ENCODE peak calls at places on chromosome 20, in ten cellular contexts. One of them, this sample, is unnamed.
A peak's percentile ranks its signal among the peaks of the same experiment; 100 is the strongest.

GRCh38 chr20:47334022-47334551 is 22.4 kb downstream of the ZMYND8 start:
- DNase-seq in activated T-helper 1 cell treated with anti-CD3 and anti-CD28 coated beads, Interleukin-2, amount 50 U/mL, for 16 hours: no peak
- DNase-seq in activated gamma-delta T cell treated with Interleukin-2 at 50 U/mL for 16 hours: no peak
- DNase-seq in activated CD8-positive, alpha-beta T cell treated with anti-CD3 and anti-CD28 coated beads, Interleukin-2, amount 10 ng/mL, durations not matched to agents 7 days and 5 days: no peak
- DNase-seq in activated T-cell treated with anti-CD3 and anti-CD28 coated beads for 1 hour: no peak
- DNase-seq in substantia nigra: no peak
- DNase-seq in stimulated activated CD4-positive, alpha-beta T cell treated with anti-CD3 and anti-CD28 coated beads, Interleukin-15, amount 100 ng/mL, for 24 hours: no peak
- DNase-seq in amniotic epithelial cell: peak; percentile 100
- DNase-seq in SHP77: no peak
- DNase-seq in fibroblast of the aortic adventitia: peak; percentile 89
- DNase-seq in this sample: peak; percentile 95

GRCh38 chr20:50242863-50243609 is 52.4 kb downstream of the CEBPB start:
- DNase-seq in activated T-helper 1 cell treated with anti-CD3 and anti-CD28 coated beads, Interleukin-2, amount 50 U/mL, for 16 hours: no peak
- DNase-seq in activated gamma-delta T cell treated with Interleukin-2 at 50 U/mL for 16 hours: no peak
- DNase-seq in activated CD8-positive, alpha-beta T cell treated with anti-CD3 and anti-CD28 coated beads, Interleukin-2, amount 10 ng/mL, durations not matched to agents 7 days and 5 days: no peak
- DNase-seq in activated T-cell treated with anti-CD3 and anti-CD28 coated beads for 1 hour: no peak
- DNase-seq in substantia nigra: peak; percentile 75
- DNase-seq in stimulated activated CD4-positive, alpha-beta T cell treated with anti-CD3 and anti-CD28 coated beads, Interleukin-15, amount 100 ng/mL, for 24 hours: no peak
- DNase-seq in amniotic epithelial cell: no peak
- DNase-seq in SHP77: no peak
- DNase-seq in fibroblast of the aortic adventitia: no peak
- DNase-seq in this sample: no peak

GRCh38 chr20:44739952-44740351 is 5.7 kb upstream of the KCNK15 start:
- DNase-seq in activated T-helper 1 cell treated with anti-CD3 and anti-CD28 coated beads, Interleukin-2, amount 50 U/mL, for 16 hours: no peak
- DNase-seq in activated gamma-delta T cell treated with Interleukin-2 at 50 U/mL for 16 hours: no peak
- DNase-seq in activated CD8-positive, alpha-beta T cell treated with anti-CD3 and anti-CD28 coated beads, Interleukin-2, amount 10 ng/mL, durations not matched to agents 7 days and 5 days: no peak
- DNase-seq in activated T-cell treated with anti-CD3 and anti-CD28 coated beads for 1 hour: no peak
- DNase-seq in substantia nigra: no peak
- DNase-seq in stimulated activated CD4-positive, alpha-beta T cell treated with anti-CD3 and anti-CD28 coated beads, Interleukin-15, amount 100 ng/mL, for 24 hours: no peak
- DNase-seq in amniotic epithelial cell: no peak
- DNase-seq in SHP77: no peak
- DNase-seq in fibroblast of the aortic adventitia: no peak
- DNase-seq in this sample: no peak

GRCh38 chr20:53597521-53598120 is 4.0 kb upstream of the ZNF217 start:
- DNase-seq in activated T-helper 1 cell treated with anti-CD3 and anti-CD28 coated beads, Interleukin-2, amount 50 U/mL, for 16 hours: no peak
- DNase-seq in activated gamma-delta T cell treated with Interleukin-2 at 50 U/mL for 16 hours: no peak
- DNase-seq in activated CD8-positive, alpha-beta T cell treated with anti-CD3 and anti-CD28 coated beads, Interleukin-2, amount 10 ng/mL, durations not matched to agents 7 days and 5 days: no peak
- DNase-seq in activated T-cell treated with anti-CD3 and anti-CD28 coated beads for 1 hour: no peak
- DNase-seq in substantia nigra: no peak
- DNase-seq in stimulated activated CD4-positive, alpha-beta T cell treated with anti-CD3 and anti-CD28 coated beads, Interleukin-15, amount 100 ng/mL, for 24 hours: no peak
- DNase-seq in amniotic epithelial cell: no peak
- DNase-seq in SHP77: no peak
- DNase-seq in fibroblast of the aortic adventitia: no peak
- DNase-seq in this sample: no peak

GRCh38 chr20:62587757-62588402 is 54.4 kb upstream of the SLCO4A1 start:
- DNase-seq in activated T-helper 1 cell treated with anti-CD3 and anti-CD28 coated beads, Interleukin-2, amount 50 U/mL, for 16 hours: no peak
- DNase-seq in activated gamma-delta T cell treated with Interleukin-2 at 50 U/mL for 16 hours: no peak
- DNase-seq in activated CD8-positive, alpha-beta T cell treated with anti-CD3 and anti-CD28 coated beads, Interleukin-2, amount 10 ng/mL, durations not matched to agents 7 days and 5 days: peak; percentile 35
- DNase-seq in activated T-cell treated with anti-CD3 and anti-CD28 coated beads for 1 hour: no peak
- DNase-seq in substantia nigra: no peak
- DNase-seq in stimulated activated CD4-positive, alpha-beta T cell treated with anti-CD3 and anti-CD28 coated beads, Interleukin-15, amount 100 ng/mL, for 24 hours: peak; percentile 25
- DNase-seq in amniotic epithelial cell: no peak
- DNase-seq in SHP77: no peak
- DNase-seq in fibroblast of the aortic adventitia: peak; percentile 30
- DNase-seq in this sample: no peak

GRCh38 chr20:51800769-51801219 is 1.5 kb downstream of the SALL4 start:
- DNase-seq in activated T-helper 1 cell treated with anti-CD3 and anti-CD28 coated beads, Interleukin-2, amount 50 U/mL, for 16 hours: no peak
- DNase-seq in activated gamma-delta T cell treated with Interleukin-2 at 50 U/mL for 16 hours: no peak
- DNase-seq in activated CD8-positive, alpha-beta T cell treated with anti-CD3 and anti-CD28 coated beads, Interleukin-2, amount 10 ng/mL, durations not matched to agents 7 days and 5 days: no peak
- DNase-seq in activated T-cell treated with anti-CD3 and anti-CD28 coated beads for 1 hour: no peak
- DNase-seq in substantia nigra: no peak
- DNase-seq in stimulated activated CD4-positive, alpha-beta T cell treated with anti-CD3 and anti-CD28 coated beads, Interleukin-15, amount 100 ng/mL, for 24 hours: peak; percentile 14
- DNase-seq in amniotic epithelial cell: no peak
- DNase-seq in SHP77: no peak
- DNase-seq in fibroblast of the aortic adventitia: peak; percentile 11
- DNase-seq in this sample: no peak

GRCh38 chr20:38158701-38159325 is 6.3 kb downstream of the TGM2 start:
- DNase-seq in activated T-helper 1 cell treated with anti-CD3 and anti-CD28 coated beads, Interleukin-2, amount 50 U/mL, for 16 hours: no peak
- DNase-seq in activated gamma-delta T cell treated with Interleukin-2 at 50 U/mL for 16 hours: no peak
- DNase-seq in activated CD8-positive, alpha-beta T cell treated with anti-CD3 and anti-CD28 coated beads, Interleukin-2, amount 10 ng/mL, durations not matched to agents 7 days and 5 days: no peak
- DNase-seq in activated T-cell treated with anti-CD3 and anti-CD28 coated beads for 1 hour: no peak
- DNase-seq in substantia nigra: no peak
- DNase-seq in stimulated activated CD4-positive, alpha-beta T cell treated with anti-CD3 and anti-CD28 coated beads, Interleukin-15, amount 100 ng/mL, for 24 hours: no peak
- DNase-seq in amniotic epithelial cell: no peak
- DNase-seq in SHP77: no peak
- DNase-seq in fibroblast of the aortic adventitia: no peak
- DNase-seq in this sample: no peak

GRCh38 chr20:40471261-40471629 is 217.8 kb downstream of the MAFB start:
- DNase-seq in activated T-helper 1 cell treated with anti-CD3 and anti-CD28 coated beads, Interleukin-2, amount 50 U/mL, for 16 hours: no peak
- DNase-seq in activated gamma-delta T cell treated with Interleukin-2 at 50 U/mL for 16 hours: no peak
- DNase-seq in activated CD8-positive, alpha-beta T cell treated with anti-CD3 and anti-CD28 coated beads, Interleukin-2, amount 10 ng/mL, durations not matched to agents 7 days and 5 days: no peak
- DNase-seq in activated T-cell treated with anti-CD3 and anti-CD28 coated beads for 1 hour: no peak
- DNase-seq in substantia nigra: no peak
- DNase-seq in stimulated activated CD4-positive, alpha-beta T cell treated with anti-CD3 and anti-CD28 coated beads, Interleukin-15, amount 100 ng/mL, for 24 hours: no peak
- DNase-seq in amniotic epithelial cell: no peak
- DNase-seq in SHP77: no peak
- DNase-seq in fibroblast of the aortic adventitia: no peak
- DNase-seq in this sample: no peak

GRCh38 chr20:60652615-60653014 is 599.4 kb upstream of the CDH4 start:
- DNase-seq in activated T-helper 1 cell treated with anti-CD3 and anti-CD28 coated beads, Interleukin-2, amount 50 U/mL, for 16 hours: no peak
- DNase-seq in activated gamma-delta T cell treated with Interleukin-2 at 50 U/mL for 16 hours: no peak
- DNase-seq in activated CD8-positive, alpha-beta T cell treated with anti-CD3 and anti-CD28 coated beads, Interleukin-2, amount 10 ng/mL, durations not matched to agents 7 days and 5 days: no peak
- DNase-seq in activated T-cell treated with anti-CD3 and anti-CD28 coated beads for 1 hour: no peak
- DNase-seq in substantia nigra: no peak
- DNase-seq in stimulated activated CD4-positive, alpha-beta T cell treated with anti-CD3 and anti-CD28 coated beads, Interleukin-15, amount 100 ng/mL, for 24 hours: no peak
- DNase-seq in amniotic epithelial cell: no peak
- DNase-seq in SHP77: no peak
- DNase-seq in fibroblast of the aortic adventitia: no peak
- DNase-seq in this sample: no peak

GRCh38 chr20:51022803-51023616 is at the start of gene KCNG1:
- DNase-seq in activated T-helper 1 cell treated with anti-CD3 and anti-CD28 coated beads, Interleukin-2, amount 50 U/mL, for 16 hours: no peak
- DNase-seq in activated gamma-delta T cell treated with Interleukin-2 at 50 U/mL for 16 hours: no peak
- DNase-seq in activated CD8-positive, alpha-beta T cell treated with anti-CD3 and anti-CD28 coated beads, Interleukin-2, amount 10 ng/mL, durations not matched to agents 7 days and 5 days: peak; percentile 59
- DNase-seq in activated T-cell treated with anti-CD3 and anti-CD28 coated beads for 1 hour: peak; percentile 2
- DNase-seq in substantia nigra: no peak
- DNase-seq in stimulated activated CD4-positive, alpha-beta T cell treated with anti-CD3 and anti-CD28 coated beads, Interleukin-15, amount 100 ng/mL, for 24 hours: peak; percentile 83
- DNase-seq in amniotic epithelial cell: peak; percentile 27
- DNase-seq in SHP77: no peak
- DNase-seq in fibroblast of the aortic adventitia: peak; percentile 52
- DNase-seq in this sample: peak; percentile 63

GRCh38 chr20:63522091-63522868 is 1.7 kb downstream of the PPDPF start:
- DNase-seq in activated T-helper 1 cell treated with anti-CD3 and anti-CD28 coated beads, Interleukin-2, amount 50 U/mL, for 16 hours: no peak
- DNase-seq in activated gamma-delta T cell treated with Interleukin-2 at 50 U/mL for 16 hours: no peak
- DNase-seq in activated CD8-positive, alpha-beta T cell treated with anti-CD3 and anti-CD28 coated beads, Interleukin-2, amount 10 ng/mL, durations not matched to agents 7 days and 5 days: no peak
- DNase-seq in activated T-cell treated with anti-CD3 and anti-CD28 coated beads for 1 hour: no peak
- DNase-seq in substantia nigra: no peak
- DNase-seq in stimulated activated CD4-positive, alpha-beta T cell treated with anti-CD3 and anti-CD28 coated beads, Interleukin-15, amount 100 ng/mL, for 24 hours: peak; percentile 2
- DNase-seq in amniotic epithelial cell: no peak
- DNase-seq in SHP77: no peak
- DNase-seq in fibroblast of the aortic adventitia: peak; percentile 29
- DNase-seq in this sample: no peak

GRCh38 chr20:35497780-35498189 is 31.7 kb downstream of the C20orf173 start:
- DNase-seq in activated T-helper 1 cell treated with anti-CD3 and anti-CD28 coated beads, Interleukin-2, amount 50 U/mL, for 16 hours: no peak
- DNase-seq in activated gamma-delta T cell treated with Interleukin-2 at 50 U/mL for 16 hours: no peak
- DNase-seq in activated CD8-positive, alpha-beta T cell treated with anti-CD3 and anti-CD28 coated beads, Interleukin-2, amount 10 ng/mL, durations not matched to agents 7 days and 5 days: no peak
- DNase-seq in activated T-cell treated with anti-CD3 and anti-CD28 coated beads for 1 hour: no peak
- DNase-seq in substantia nigra: peak; percentile 74
- DNase-seq in stimulated activated CD4-positive, alpha-beta T cell treated with anti-CD3 and anti-CD28 coated beads, Interleukin-15, amount 100 ng/mL, for 24 hours: no peak
- DNase-seq in amniotic epithelial cell: no peak
- DNase-seq in SHP77: no peak
- DNase-seq in fibroblast of the aortic adventitia: peak; percentile 80
- DNase-seq in this sample: no peak

GRCh38 chr20:33909331-33909921 is 84.3 kb upstream of the RALY start:
- DNase-seq in activated T-helper 1 cell treated with anti-CD3 and anti-CD28 coated beads, Interleukin-2, amount 50 U/mL, for 16 hours: no peak
- DNase-seq in activated gamma-delta T cell treated with Interleukin-2 at 50 U/mL for 16 hours: no peak
- DNase-seq in activated CD8-positive, alpha-beta T cell treated with anti-CD3 and anti-CD28 coated beads, Interleukin-2, amount 10 ng/mL, durations not matched to agents 7 days and 5 days: no peak
- DNase-seq in activated T-cell treated with anti-CD3 and anti-CD28 coated beads for 1 hour: no peak
- DNase-seq in substantia nigra: no peak
- DNase-seq in stimulated activated CD4-positive, alpha-beta T cell treated with anti-CD3 and anti-CD28 coated beads, Interleukin-15, amount 100 ng/mL, for 24 hours: no peak
- DNase-seq in amniotic epithelial cell: peak; percentile 99
- DNase-seq in SHP77: no peak
- DNase-seq in fibroblast of the aortic adventitia: peak; percentile 99
- DNase-seq in this sample: peak; percentile 91

GRCh38 chr20:12984863-12985262 is 23.9 kb upstream of the SPTLC3 start:
- DNase-seq in activated T-helper 1 cell treated with anti-CD3 and anti-CD28 coated beads, Interleukin-2, amount 50 U/mL, for 16 hours: no peak
- DNase-seq in activated gamma-delta T cell treated with Interleukin-2 at 50 U/mL for 16 hours: no peak
- DNase-seq in activated CD8-positive, alpha-beta T cell treated with anti-CD3 and anti-CD28 coated beads, Interleukin-2, amount 10 ng/mL, durations not matched to agents 7 days and 5 days: no peak
- DNase-seq in activated T-cell treated with anti-CD3 and anti-CD28 coated beads for 1 hour: no peak
- DNase-seq in substantia nigra: no peak
- DNase-seq in stimulated activated CD4-positive, alpha-beta T cell treated with anti-CD3 and anti-CD28 coated beads, Interleukin-15, amount 100 ng/mL, for 24 hours: no peak
- DNase-seq in amniotic epithelial cell: no peak
- DNase-seq in SHP77: no peak
- DNase-seq in fibroblast of the aortic adventitia: no peak
- DNase-seq in this sample: no peak

GRCh38 chr20:47785900-47786762 is 850 bp upstream of the SULF2 start:
- DNase-seq in activated T-helper 1 cell treated with anti-CD3 and anti-CD28 coated beads, Interleukin-2, amount 50 U/mL, for 16 hours: no peak
- DNase-seq in activated gamma-delta T cell treated with Interleukin-2 at 50 U/mL for 16 hours: no peak
- DNase-seq in activated CD8-positive, alpha-beta T cell treated with anti-CD3 and anti-CD28 coated beads, Interleukin-2, amount 10 ng/mL, durations not matched to agents 7 days and 5 days: peak; percentile 44
- DNase-seq in activated T-cell treated with anti-CD3 and anti-CD28 coated beads for 1 hour: no peak
- DNase-seq in substantia nigra: peak; percentile 52
- DNase-seq in stimulated activated CD4-positive, alpha-beta T cell treated with anti-CD3 and anti-CD28 coated beads, Interleukin-15, amount 100 ng/mL, for 24 hours: peak; percentile 32
- DNase-seq in amniotic epithelial cell: peak; percentile 75
- DNase-seq in SHP77: no peak
- DNase-seq in fibroblast of the aortic adventitia: peak; percentile 76
- DNase-seq in this sample: peak; percentile 61

GRCh38 chr20:55415567-55416142 is 589.7 kb downstream of the CBLN4 start:
- DNase-seq in activated T-helper 1 cell treated with anti-CD3 and anti-CD28 coated beads, Interleukin-2, amount 50 U/mL, for 16 hours: no peak
- DNase-seq in activated gamma-delta T cell treated with Interleukin-2 at 50 U/mL for 16 hours: no peak
- DNase-seq in activated CD8-positive, alpha-beta T cell treated with anti-CD3 and anti-CD28 coated beads, Interleukin-2, amount 10 ng/mL, durations not matched to agents 7 days and 5 days: no peak
- DNase-seq in activated T-cell treated with anti-CD3 and anti-CD28 coated beads for 1 hour: no peak
- DNase-seq in substantia nigra: no peak
- DNase-seq in stimulated activated CD4-positive, alpha-beta T cell treated with anti-CD3 and anti-CD28 coated beads, Interleukin-15, amount 100 ng/mL, for 24 hours: no peak
- DNase-seq in amniotic epithelial cell: no peak
- DNase-seq in SHP77: peak; percentile 32
- DNase-seq in fibroblast of the aortic adventitia: no peak
- DNase-seq in this sample: no peak

GRCh38 chr20:54197621-54198604 is 10.0 kb upstream of the PFDN4 start:
- DNase-seq in activated T-helper 1 cell treated with anti-CD3 and anti-CD28 coated beads, Interleukin-2, amount 50 U/mL, for 16 hours: no peak
- DNase-seq in activated gamma-delta T cell treated with Interleukin-2 at 50 U/mL for 16 hours: no peak
- DNase-seq in activated CD8-positive, alpha-beta T cell treated with anti-CD3 and anti-CD28 coated beads, Interleukin-2, amount 10 ng/mL, durations not matched to agents 7 days and 5 days: no peak
- DNase-seq in activated T-cell treated with anti-CD3 and anti-CD28 coated beads for 1 hour: no peak
- DNase-seq in substantia nigra: no peak
- DNase-seq in stimulated activated CD4-positive, alpha-beta T cell treated with anti-CD3 and anti-CD28 coated beads, Interleukin-15, amount 100 ng/mL, for 24 hours: no peak
- DNase-seq in amniotic epithelial cell: peak; percentile 64
- DNase-seq in SHP77: no peak
- DNase-seq in fibroblast of the aortic adventitia: peak; percentile 72
- DNase-seq in this sample: peak; percentile 46

GRCh38 chr20:433300-433975 is 25.3 kb downstream of the RBCK1 start:
- DNase-seq in activated T-helper 1 cell treated with anti-CD3 and anti-CD28 coated beads, Interleukin-2, amount 50 U/mL, for 16 hours: no peak
- DNase-seq in activated gamma-delta T cell treated with Interleukin-2 at 50 U/mL for 16 hours: peak; percentile 60
- DNase-seq in activated CD8-positive, alpha-beta T cell treated with anti-CD3 and anti-CD28 coated beads, Interleukin-2, amount 10 ng/mL, durations not matched to agents 7 days and 5 days: peak; percentile 77
- DNase-seq in activated T-cell treated with anti-CD3 and anti-CD28 coated beads for 1 hour: no peak
- DNase-seq in substantia nigra: no peak
- DNase-seq in stimulated activated CD4-positive, alpha-beta T cell treated with anti-CD3 and anti-CD28 coated beads, Interleukin-15, amount 100 ng/mL, for 24 hours: peak; percentile 84
- DNase-seq in amniotic epithelial cell: no peak
- DNase-seq in SHP77: no peak
- DNase-seq in fibroblast of the aortic adventitia: no peak
- DNase-seq in this sample: no peak

GRCh38 chr20:7926767-7927166 is 13.5 kb downstream of the HAO1 start:
- DNase-seq in activated T-helper 1 cell treated with anti-CD3 and anti-CD28 coated beads, Interleukin-2, amount 50 U/mL, for 16 hours: no peak
- DNase-seq in activated gamma-delta T cell treated with Interleukin-2 at 50 U/mL for 16 hours: no peak
- DNase-seq in activated CD8-positive, alpha-beta T cell treated with anti-CD3 and anti-CD28 coated beads, Interleukin-2, amount 10 ng/mL, durations not matched to agents 7 days and 5 days: no peak
- DNase-seq in activated T-cell treated with anti-CD3 and anti-CD28 coated beads for 1 hour: no peak
- DNase-seq in substantia nigra: no peak
- DNase-seq in stimulated activated CD4-positive, alpha-beta T cell treated with anti-CD3 and anti-CD28 coated beads, Interleukin-15, amount 100 ng/mL, for 24 hours: no peak
- DNase-seq in amniotic epithelial cell: peak; percentile 26
- DNase-seq in SHP77: peak; percentile 63
- DNase-seq in fibroblast of the aortic adventitia: peak; percentile 75
- DNase-seq in this sample: peak; percentile 39

This sample was measured in brain microvascular endothelial cell.